ENCODE peak calls at places on chromosomes 6 and 20, in five cellular contexts. B is body of pancreas, R is RWPE1, D is heart right ventricle, U is astrocyte. N is an unnamed sample.

GRCh38 chr20:44683263-44684046 is 31.7 kb upstream of the CCN5 start:
- DNase-seq in R (peak), D (no peak), B (peak), U (no peak), N (no peak)

GRCh38 chr6:166553563-166554271 is 32.8 kb downstream of the RAMACL start:
- DNase-seq in R (peak), U (peak), B (no peak), D (no peak), N (no peak)

GRCh38 chr20:33411136-33411690 is 9.9 kb upstream of the CDK5RAP1 start:
- DNase-seq in B (no peak), D (no peak), U (no peak), R (no peak), N (no peak)

GRCh38 chr20:12345978-12346377 is 428.3 kb downstream of the BTBD3 start:
- DNase-seq in B (no peak), R (no peak), D (no peak), U (no peak), N (no peak)

GRCh38 chr20:46725186-46726165 is 16.0 kb downstream of the SLC2A10 start:
- DNase-seq in D (no peak), B (no peak), U (no peak), R (no peak), N (peak)

GRCh38 chr6:113690255-113690956 is 166.7 kb upstream of the MARCKS start:
- DNase-seq in B (peak), R (peak), U (peak), D (no peak), N (no peak)

GRCh38 chr6:136923116-136923953 is 1.2 kb downstream of the SLC35D3 start:
- DNase-seq in R (no peak), D (no peak), U (no peak), B (no peak), N (no peak)

GRCh38 chr20:2476742-2477615 is 6.4 kb upstream of the SNRPB start:
- DNase-seq in R (no peak), B (no peak), U (no peak), D (no peak), N (no peak)

GRCh38 chr20:52268184-52268583 is 76.6 kb upstream of the ZFP64 start:
- DNase-seq in U (peak), B (no peak), R (no peak), D (no peak), N (no peak)

GRCh38 chr6:149560736-149561135 is 5.4 kb upstream of the GINM1 start:
- DNase-seq in B (no peak), R (no peak), D (no peak), U (no peak), N (no peak)

GRCh38 chr6:91816335-91816734 is 1229.5 kb upstream of the MAP3K7 start:
- DNase-seq in R (no peak), U (no peak), B (no peak), D (no peak), N (no peak)

GRCh38 chr6:170462366-170463020 is 90.6 kb downstream of the PSMB1 start:
- DNase-seq in R (no peak), U (no peak), D (no peak), B (no peak), N (no peak)

GRCh38 chr6:75526502-75527127 is 33.0 kb upstream of the FILIP1 start:
- DNase-seq in R (peak), U (peak), B (peak), D (no peak), N (no peak)

GRCh38 chr20:49970498-49970897 is 12.3 kb upstream of the SNAI1 start:
- DNase-seq in U (no peak), D (no peak), R (no peak), B (no peak), N (no peak)

GRCh38 chr6:113642714-113643442 is 214.3 kb upstream of the MARCKS start:
- DNase-seq in D (no peak), R (no peak), U (no peak), B (peak), N (no peak)

GRCh38 chr6:157224957-157225574 is 98.3 kb downstream of the TMEM242 start:
- DNase-seq in U (no peak), R (no peak), D (no peak), B (no peak), N (no peak)
- H3K27ac ChIP-seq in U (no peak), R (no peak), D (peak), B (no peak), N (no peak)

DNA sequence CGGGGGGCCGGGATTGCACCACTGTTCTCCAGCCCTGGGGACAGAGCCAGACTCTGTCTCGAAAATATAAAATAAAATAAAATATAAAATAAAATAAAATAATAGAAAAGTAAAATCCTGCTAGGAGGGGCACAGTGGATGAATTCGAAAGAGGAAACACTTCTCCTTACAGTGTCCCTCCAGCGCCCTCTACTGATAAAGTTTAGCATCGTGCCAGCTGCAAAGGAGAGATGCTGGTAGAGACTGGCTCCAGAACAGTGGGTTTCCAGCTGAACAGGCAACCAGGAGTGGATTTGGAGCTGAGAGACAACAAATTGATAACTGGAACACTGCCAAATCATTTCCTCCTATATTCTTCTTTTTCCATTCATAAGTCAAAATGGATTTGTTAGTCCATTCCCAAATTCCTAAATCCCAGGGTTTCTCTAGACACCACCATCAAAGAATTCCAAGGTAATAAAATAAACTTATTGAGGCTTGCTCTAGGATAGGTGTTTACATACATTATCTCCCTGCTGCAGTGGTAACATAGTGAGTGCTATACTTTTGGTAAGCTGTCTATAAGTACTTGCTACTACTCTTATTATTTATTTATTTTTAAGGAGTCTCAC is 31.7 kb upstream of the TBPL1 start:
- DNase-seq in B (peak), D (peak), U (peak), R (peak), N (peak)
- TF ChIP-seq CTCF in B (peak), D (peak), U (peak), R (peak), N (peak)

DNA sequence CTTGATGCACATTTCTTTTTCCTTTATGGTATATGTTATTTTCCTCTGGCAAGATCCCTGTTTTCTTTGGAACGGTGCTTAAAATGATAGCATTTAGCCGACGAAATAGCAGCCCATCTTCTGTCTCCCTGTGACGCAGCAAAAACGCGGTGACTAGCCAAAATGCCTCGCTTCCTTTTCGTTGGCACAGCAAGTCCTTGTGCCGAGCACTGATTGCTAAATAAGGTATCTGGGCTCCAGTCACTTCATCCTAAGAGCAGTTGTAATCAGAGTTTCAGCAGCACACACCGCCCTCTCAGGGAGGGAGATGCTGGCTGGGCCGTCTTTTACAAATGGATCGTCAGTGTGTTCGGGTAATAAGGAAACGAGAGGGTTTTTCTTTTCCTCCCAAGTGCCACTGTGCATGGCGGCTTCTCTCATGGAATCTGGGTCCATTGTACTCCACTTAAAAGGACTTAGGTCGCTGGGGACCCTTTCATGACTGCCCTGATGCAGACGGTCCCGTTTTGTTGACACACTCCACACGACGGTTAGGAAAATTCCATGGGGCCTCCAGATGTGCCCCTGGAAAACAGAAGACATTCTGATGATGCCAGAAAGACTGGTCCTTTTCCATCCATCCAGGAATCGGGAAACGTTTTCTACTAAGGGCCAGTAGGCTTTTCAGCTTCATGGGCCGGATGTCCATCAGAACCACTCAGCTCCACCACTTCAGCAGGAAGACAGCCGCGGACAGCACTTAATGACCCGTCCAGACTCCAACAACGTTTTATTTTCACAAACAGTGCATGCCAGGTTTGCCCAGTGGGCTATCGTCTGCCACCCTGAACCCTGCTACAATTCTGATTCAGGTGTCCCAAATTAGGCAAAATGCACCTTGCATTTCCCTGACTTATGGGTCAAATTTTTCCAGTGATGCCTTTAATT is 185.5 kb downstream of the CDH4 start:
- DNase-seq in R (peak), B (no peak), U (peak), D (no peak), N (no peak)
- H3K27ac ChIP-seq in R (peak), B (no peak), U (peak), D (no peak), N (no peak)

GRCh38 chr20:36478137-36478905 is 63.0 kb upstream of the MYL9 start:
- DNase-seq in B (no peak), D (no peak), R (no peak), U (no peak), N (no peak)
- TF ChIP-seq CTCF in B (no peak), D (no peak), R (no peak), U (no peak), N (no peak)

GRCh38 chr6:6810727-6811126 is 222.2 kb downstream of the LY86 start:
- DNase-seq in U (no peak), R (no peak), D (no peak), B (no peak), N (no peak)
- H3K27ac ChIP-seq in U (no peak), R (peak), D (peak), B (peak), N (peak)